ENCODE peak calls at places on chromosomes 12 and 14, in seven cellular contexts. W, G, E, T, A, B and Q are unnamed samples.

GRCh38 chr12:86234309-86234708 is 21.9 kb downstream of the MGAT4C start:
- DNase-seq in W (no peak), G (no peak), E (no peak), T (no peak), A (no peak), B (no peak), Q (no peak)

GRCh38 chr12:131222271-131223139 is 268.8 kb downstream of the ADGRD1 start:
- DNase-seq in W (no peak), G (no peak), E (no peak), T (no peak), A (no peak), B (peak), Q (no peak)

GRCh38 chr12:101414533-101415119 is 7.1 kb upstream of the ARL1 start:
- DNase-seq in W (peak), G (no peak), E (no peak), T (peak), A (peak), B (peak), Q (peak)

GRCh38 chr12:62523619-62524018 is 57.0 kb downstream of the MON2 start:
- DNase-seq in W (no peak), G (no peak), E (no peak), T (no peak), A (no peak), B (no peak), Q (no peak)

GRCh38 chr12:85445060-85445938 is 165.3 kb downstream of the ALX1 start:
- DNase-seq in W (no peak), G (no peak), E (no peak), T (no peak), A (no peak), B (peak), Q (no peak)

GRCh38 chr14:42884100-42884499 is 1277.4 kb downstream of the LRFN5 start:
- DNase-seq in W (no peak), G (no peak), E (no peak), T (no peak), A (no peak), B (no peak), Q (no peak)

GRCh38 chr14:56759633-56760032 is 50.6 kb downstream of the OTX2 start:
- DNase-seq in W (no peak), G (no peak), E (no peak), T (no peak), A (no peak), B (no peak), Q (no peak)

GRCh38 chr14:50379563-50379962 is 17.1 kb downstream of the CDKL1 start:
- DNase-seq in W (no peak), G (no peak), E (no peak), T (no peak), A (no peak), B (no peak), Q (no peak)

GRCh38 chr14:99440278-99440677 is 40.4 kb downstream of the SETD3 start:
- DNase-seq in W (no peak), G (no peak), E (no peak), T (no peak), A (no peak), B (no peak), Q (no peak)

GRCh38 chr14:99441918-99442317 is 38.7 kb downstream of the SETD3 start:
- DNase-seq in W (no peak), G (no peak), E (no peak), T (no peak), A (no peak), B (no peak), Q (no peak)

GRCh38 chr14:99437706-99438105 is 43.0 kb downstream of the SETD3 start:
- DNase-seq in W (no peak), G (no peak), E (no peak), T (no peak), A (no peak), B (no peak), Q (no peak)

GRCh38 chr14:99445916-99446315 is 34.7 kb downstream of the SETD3 start:
- DNase-seq in W (no peak), G (no peak), E (no peak), T (no peak), A (no peak), B (no peak), Q (no peak)

GRCh38 chr14:99441157-99441870 is 39.3 kb downstream of the SETD3 start:
- DNase-seq in W (peak), G (no peak), E (no peak), T (no peak), A (no peak), B (peak), Q (no peak)
- TF ChIP-seq CTCF in W (peak), G (no peak), E (no peak), T (no peak), A (no peak), B (peak), Q (peak)

DNA sequence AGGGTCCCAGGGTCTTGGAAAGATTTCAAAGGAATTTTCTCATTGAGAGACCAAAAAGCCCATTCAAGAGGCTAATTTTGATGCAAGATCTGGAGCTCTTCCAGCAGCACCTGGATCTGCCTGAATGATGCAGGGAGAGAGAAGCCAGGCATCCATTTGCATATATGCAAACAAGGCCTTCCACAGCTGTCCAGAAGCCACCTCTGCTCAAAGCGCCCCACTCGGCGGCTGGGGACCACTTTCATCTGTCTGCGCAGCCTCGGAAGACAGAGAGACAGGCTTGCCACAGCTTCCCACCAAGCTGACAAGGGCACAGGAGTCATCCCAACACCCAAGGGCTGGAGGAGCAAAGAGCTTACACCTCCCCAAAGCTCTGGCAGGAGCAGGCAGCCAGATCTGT is 295.6 kb downstream of the DPF3 start:
- DNase-seq in W (no peak), G (no peak), E (no peak), T (no peak), A (no peak), B (no peak), Q (no peak)
- TF ChIP-seq CTCF in W (no peak), G (no peak), E (no peak), T (no peak), A (no peak), B (no peak), Q (no peak)

DNA sequence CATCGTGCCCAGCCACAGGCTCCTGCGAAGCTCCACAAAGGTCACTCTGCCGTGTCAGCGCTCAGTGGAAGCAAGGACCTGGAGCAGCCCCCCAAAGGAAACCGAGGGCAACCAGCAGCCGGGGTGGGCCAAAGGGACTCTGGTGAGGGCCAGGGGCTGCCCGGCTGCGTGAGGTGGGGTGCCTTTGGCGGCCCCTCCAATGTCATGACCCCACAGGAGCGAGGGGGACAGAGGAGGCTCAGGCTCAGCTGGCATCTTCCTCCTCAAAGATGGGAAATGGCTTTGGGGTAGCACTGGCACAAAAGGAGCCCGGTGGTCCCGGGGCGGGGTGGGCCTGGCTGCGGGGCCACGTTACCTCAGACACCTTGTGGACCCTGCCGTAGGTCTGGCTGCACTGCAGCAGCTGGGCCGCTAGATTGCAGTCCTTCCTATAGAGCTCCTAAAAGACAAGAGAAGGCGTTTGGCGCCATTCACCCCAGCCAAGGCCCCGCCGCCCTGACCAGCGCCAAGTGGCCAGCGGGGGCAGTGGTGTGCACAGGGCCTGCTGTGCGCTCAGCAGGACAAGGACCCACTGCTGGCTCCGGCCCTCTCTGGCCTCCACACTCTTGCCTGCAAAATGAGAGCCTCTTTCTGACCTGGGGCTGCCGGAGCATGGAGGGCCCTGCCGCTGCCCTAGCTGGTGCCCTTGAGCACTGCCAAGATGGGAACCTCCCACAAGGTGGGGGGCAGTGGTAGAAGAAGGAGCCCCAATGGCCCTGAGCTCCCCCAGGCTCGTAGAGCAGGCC is 46.9 kb downstream of the BEGAIN start:
- DNase-seq in W (peak), G (peak), E (no peak), T (peak), A (no peak), B (peak), Q (peak)
- TF ChIP-seq CTCF in W (peak), G (peak), E (no peak), T (peak), A (no peak), B (peak), Q (peak)

GRCh38 chr12:57765698-57766463 is 997 bp downstream of the CYP27B1 start:
- DNase-seq in W (no peak), G (no peak), E (no peak), T (no peak), A (no peak), B (no peak), Q (no peak)

GRCh38 chr12:57763881-57764661 is 2.8 kb downstream of the CYP27B1 start:
- DNase-seq in W (no peak), G (no peak), E (no peak), T (no peak), A (no peak), B (no peak), Q (no peak)

GRCh38 chr12:57764662-57765002 is 2.2 kb downstream of the CYP27B1 start:
- DNase-seq in W (no peak), G (no peak), E (no peak), T (peak), A (no peak), B (no peak), Q (no peak)

GRCh38 chr12:57766464-57767311 is at the start of gene CYP27B1:
- DNase-seq in W (no peak), G (peak), E (no peak), T (no peak), A (no peak), B (peak), Q (no peak)

DNA sequence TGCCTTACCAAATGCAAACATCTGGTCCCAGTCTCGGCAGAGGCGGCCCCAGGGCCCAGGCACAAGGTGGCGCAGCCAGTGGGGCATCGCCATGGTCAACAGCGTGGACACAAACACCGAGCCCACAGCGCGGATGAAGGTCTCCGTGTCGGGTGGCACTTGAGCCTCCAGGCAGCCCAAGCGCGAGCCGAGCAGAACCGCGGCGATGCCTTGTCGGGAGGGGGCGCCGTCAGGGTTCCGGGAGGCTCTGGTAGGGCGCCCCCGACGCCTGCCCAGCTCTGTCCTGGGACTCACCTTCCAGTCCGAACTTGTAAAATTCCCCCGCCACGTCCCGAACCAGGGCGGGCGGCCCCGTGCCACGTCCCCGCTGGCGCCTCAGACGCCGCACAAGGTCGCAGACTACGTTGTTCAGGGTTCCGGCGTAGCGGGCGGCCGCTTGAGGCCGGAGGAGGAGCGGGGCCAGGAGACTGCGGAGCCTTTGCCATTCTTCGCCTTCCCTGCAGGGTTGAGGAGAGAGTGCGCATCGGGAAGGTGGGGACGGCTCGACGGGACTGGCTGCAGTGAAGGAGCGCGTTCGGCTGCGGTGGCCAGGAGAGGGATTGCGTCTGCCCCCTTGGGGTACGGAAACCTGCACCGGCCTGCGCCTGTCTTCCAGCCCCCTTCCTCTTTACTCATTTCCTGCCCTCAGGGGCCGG is 1.7 kb downstream of the CYP27B1 start:
- DNase-seq in W (peak), G (peak), E (no peak), T (peak), A (no peak), B (peak), Q (no peak)
- TF ChIP-seq CTCF in W (no peak), G (peak), E (no peak), T (no peak), A (no peak), B (peak), Q (peak)

GRCh38 chr14:81268016-81268416 is 47.3 kb upstream of the GTF2A1 start:
- DNase-seq in W (no peak), G (no peak), E (no peak), T (no peak), A (no peak), B (no peak), Q (no peak)
- TF ChIP-seq CTCF in W (no peak), G (no peak), E (no peak), T (no peak), A (no peak), B (no peak), Q (peak)

DNA sequence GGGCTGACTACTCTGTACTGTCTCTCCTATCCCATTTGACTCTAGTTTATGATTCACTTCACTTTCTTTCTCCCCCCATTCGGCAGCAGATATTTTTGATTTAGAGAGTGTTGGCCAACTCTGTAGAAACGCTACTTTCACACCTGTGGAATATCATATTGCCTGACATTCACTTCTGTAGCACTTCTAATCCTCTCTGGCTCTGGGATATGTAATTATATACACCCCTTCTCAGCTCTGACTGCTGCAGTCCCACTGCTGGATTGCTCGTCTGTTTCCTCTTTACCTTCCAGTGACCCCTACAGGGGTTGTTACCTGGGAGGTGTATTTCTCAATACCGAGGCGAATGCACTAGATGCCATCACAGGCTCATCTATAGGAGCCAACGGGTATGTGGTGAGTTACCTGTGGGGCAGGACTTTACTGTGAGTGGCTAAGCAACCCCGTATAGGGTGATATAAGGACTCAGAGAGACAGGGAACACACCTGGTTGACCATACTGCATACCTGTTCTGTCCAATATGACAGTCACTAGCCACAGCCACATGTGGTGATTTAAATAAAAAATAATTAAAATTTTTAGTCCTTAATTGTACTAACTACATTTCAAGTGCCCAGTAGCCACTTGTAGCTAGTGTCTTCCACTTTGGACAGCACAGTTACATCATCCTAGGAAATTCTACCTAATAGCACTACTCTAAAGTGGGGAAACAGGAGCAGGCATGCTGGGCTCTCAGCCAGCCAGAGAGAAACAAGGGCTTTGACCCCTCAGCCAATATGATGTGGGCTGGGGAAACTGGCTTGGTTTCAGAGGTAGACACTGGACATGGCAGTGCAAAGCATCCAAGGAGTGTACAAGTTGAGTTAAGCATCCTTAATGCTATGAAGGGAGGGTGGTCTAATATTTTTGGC is 95.0 kb downstream of the C12orf75 start:
- DNase-seq in W (no peak), G (no peak), E (no peak), T (no peak), A (no peak), B (no peak), Q (no peak)
- TF ChIP-seq CTCF in W (no peak), G (no peak), E (no peak), T (no peak), A (no peak), B (no peak), Q (no peak)

GRCh38 chr14:99276482-99276881 is 4.5 kb upstream of the BCL11B start:
- DNase-seq in W (no peak), G (no peak), E (no peak), T (no peak), A (no peak), B (no peak), Q (no peak)

GRCh38 chr14:99273025-99273723 is 1.2 kb upstream of the BCL11B start:
- DNase-seq in W (peak), G (no peak), E (no peak), T (no peak), A (no peak), B (peak), Q (peak)

GRCh38 chr14:99275222-99275584 is 3.2 kb upstream of the BCL11B start:
- DNase-seq in W (no peak), G (no peak), E (no peak), T (no peak), A (no peak), B (no peak), Q (no peak)

GRCh38 chr14:99273724-99274345 is 1.8 kb upstream of the BCL11B start:
- DNase-seq in W (no peak), G (no peak), E (no peak), T (no peak), A (no peak), B (no peak), Q (no peak)

GRCh38 chr14:99274346-99275221 is 2.6 kb upstream of the BCL11B start:
- DNase-seq in W (peak), G (peak), E (peak), T (peak), A (no peak), B (peak), Q (peak)
- TF ChIP-seq CTCF in W (no peak), G (peak), E (no peak), T (peak), A (no peak), B (peak), Q (peak)